ENCODE peak calls at places on chromosome 14, in eight cellular contexts. M is CD8-positive, alpha-beta memory T cell; V is fibroblast of villous mesenchyme; G is stomach; A is GM12865; K is stimulated activated CD8-positive, alpha-beta memory T cell treated with anti-CD3 and anti-CD28 coated beads, Interleukin-15, amount 100 ng/mL, for 1 hour; U is kidney epithelial cell; I is tibial nerve. N is an unnamed sample.
A peak's percentile ranks its signal among the peaks of the same experiment; 100 is the strongest.

GRCh38 chr14:95573313-95573712 is 38.5 kb downstream of the GLRX5 start:
- DNase-seq in M (no peak), V (no peak), G (no peak), A (no peak), K (no peak), U (no peak), I (no peak), N (no peak)

GRCh38 chr14:81533212-81533535 is 479 bp downstream of the SEL1L start:
- DNase-seq in M (peak; percentile 6), V (peak; percentile 19), G (no peak), A (peak; percentile 10), K (no peak), U (no peak), I (no peak), N (no peak)

GRCh38 chr14:55301722-55302121 is 30.5 kb downstream of the FBXO34 start:
- DNase-seq in M (no peak), V (peak; percentile 65), G (no peak), A (peak; percentile 18), K (no peak), U (peak; percentile 25), I (no peak), N (no peak)

GRCh38 chr14:104797112-104798044 is 1.8 kb upstream of the AKT1 start:
- DNase-seq in M (no peak), V (peak; percentile 42), G (peak; percentile 61), A (no peak), K (no peak), U (no peak), I (no peak), N (no peak)

GRCh38 chr14:32137883-32138282 is 60.8 kb downstream of the ARHGAP5 start:
- DNase-seq in M (no peak), V (no peak), G (no peak), A (no peak), K (no peak), U (no peak), I (no peak), N (no peak)

GRCh38 chr14:35821546-35822411 is 4.4 kb upstream of the BRMS1L start:
- DNase-seq in M (no peak), V (peak; percentile 46), G (no peak), A (peak; percentile 44), K (no peak), U (no peak), I (no peak), N (no peak)

GRCh38 chr14:58898655-58899316 is 261.0 kb downstream of the DACT1 start:
- DNase-seq in M (no peak), V (peak; percentile 91), G (no peak), A (no peak), K (no peak), U (peak; percentile 76), I (no peak), N (no peak)

GRCh38 chr14:60922050-60922449 is 58.8 kb downstream of the TRMT5 start:
- DNase-seq in M (no peak), V (no peak), G (no peak), A (no peak), K (no peak), U (no peak), I (no peak), N (no peak)

GRCh38 chr14:71541271-71541670 is 391.0 kb upstream of the RGS6 start:
- DNase-seq in M (no peak), V (no peak), G (no peak), A (no peak), K (no peak), U (no peak), I (no peak), N (no peak)

GRCh38 chr14:99774526-99775307 is 18.5 kb upstream of the EML1 start:
- DNase-seq in M (no peak), V (peak; percentile 30), G (peak; percentile 36), A (no peak), K (no peak), U (no peak), I (peak; percentile 69), N (peak; percentile 67)

N was measured in posterior cingulate gyrus.